ENCODE peak calls at places on chromosomes 5 and 9, in eight cellular contexts. One of them, this sample, is unnamed.

GRCh38 chr9:99216073-99216472 is 5.7 kb downstream of the ALG2 start:
- DNase-seq in type B pancreatic cell: no peak
- DNase-seq in A673: no peak
- DNase-seq in NCI-H510A treated with DMSO at 0.1 percent for 48 hours: no peak
- DNase-seq in WTC11: no peak
- DNase-seq in SIG-M5: no peak
- DNase-seq in A549: no peak
- DNase-seq in GM04504: no peak
- DNase-seq in this sample: no peak

GRCh38 chr9:88092699-88093359 is 45.4 kb downstream of the SPATA31C2 start:
- DNase-seq in GM04504: no peak
- DNase-seq in A673: no peak
- DNase-seq in type B pancreatic cell: no peak
- DNase-seq in A549: no peak
- DNase-seq in SIG-M5: no peak
- DNase-seq in WTC11: no peak
- DNase-seq in NCI-H510A treated with DMSO at 0.1 percent for 48 hours: no peak
- DNase-seq in this sample: no peak

GRCh38 chr9:128276574-128277270 is 646 bp downstream of the SWI5 start:
- DNase-seq in A549: peak; percentile 51
- DNase-seq in WTC11: peak; percentile 45
- DNase-seq in NCI-H510A treated with DMSO at 0.1 percent for 48 hours: peak; percentile 43
- DNase-seq in type B pancreatic cell: no peak
- DNase-seq in SIG-M5: no peak
- DNase-seq in A673: no peak
- DNase-seq in GM04504: no peak
- DNase-seq in this sample: peak; percentile 42

GRCh38 chr9:131008909-131009618 is at the start of gene LAMC3:
- DNase-seq in SIG-M5: no peak
- DNase-seq in A549: peak; percentile 65
- DNase-seq in A673: peak; percentile 58
- DNase-seq in GM04504: no peak
- DNase-seq in WTC11: peak; percentile 58
- DNase-seq in NCI-H510A treated with DMSO at 0.1 percent for 48 hours: peak; percentile 64
- DNase-seq in type B pancreatic cell: no peak
- DNase-seq in this sample: no peak

GRCh38 chr9:87684627-87685204 is 41.2 kb upstream of the CTSL start:
- DNase-seq in A549: peak; percentile 73
- DNase-seq in type B pancreatic cell: peak; percentile 65
- DNase-seq in NCI-H510A treated with DMSO at 0.1 percent for 48 hours: peak; percentile 2
- DNase-seq in A673: peak; percentile 38
- DNase-seq in GM04504: no peak
- DNase-seq in SIG-M5: no peak
- DNase-seq in WTC11: peak; percentile 69
- DNase-seq in this sample: no peak

GRCh38 chr9:995776-996175 is 19.3 kb downstream of the DMRT3 start:
- DNase-seq in GM04504: peak; percentile 10
- DNase-seq in A673: no peak
- DNase-seq in A549: no peak
- DNase-seq in SIG-M5: no peak
- DNase-seq in WTC11: no peak
- DNase-seq in NCI-H510A treated with DMSO at 0.1 percent for 48 hours: no peak
- DNase-seq in type B pancreatic cell: no peak
- DNase-seq in this sample: no peak

GRCh38 chr5:34564706-34565235 is 91.4 kb upstream of the RAI14 start:
- DNase-seq in GM04504: no peak
- DNase-seq in SIG-M5: no peak
- DNase-seq in WTC11: no peak
- DNase-seq in type B pancreatic cell: no peak
- DNase-seq in A549: no peak
- DNase-seq in NCI-H510A treated with DMSO at 0.1 percent for 48 hours: no peak
- DNase-seq in A673: no peak
- DNase-seq in this sample: peak; percentile 70

GRCh38 chr9:127333326-127334064 is 63.5 kb upstream of the SLC2A8 start:
- DNase-seq in GM04504: no peak
- DNase-seq in WTC11: no peak
- DNase-seq in SIG-M5: no peak
- DNase-seq in A549: no peak
- DNase-seq in type B pancreatic cell: no peak
- DNase-seq in NCI-H510A treated with DMSO at 0.1 percent for 48 hours: no peak
- DNase-seq in A673: no peak
- DNase-seq in this sample: no peak

GRCh38 chr5:94545870-94546625 is 72.4 kb downstream of the KIAA0825 start:
- DNase-seq in A549: no peak
- DNase-seq in WTC11: no peak
- DNase-seq in NCI-H510A treated with DMSO at 0.1 percent for 48 hours: no peak
- DNase-seq in GM04504: no peak
- DNase-seq in A673: no peak
- DNase-seq in SIG-M5: peak; percentile 29
- DNase-seq in type B pancreatic cell: no peak
- DNase-seq in this sample: no peak

GRCh38 chr5:93164690-93165089 is 416.3 kb downstream of the NR2F1-AS1 start:
- DNase-seq in WTC11: no peak
- DNase-seq in A673: peak; percentile 7
- DNase-seq in GM04504: peak; percentile 78
- DNase-seq in A549: peak; percentile 15
- DNase-seq in SIG-M5: no peak
- DNase-seq in NCI-H510A treated with DMSO at 0.1 percent for 48 hours: no peak
- DNase-seq in type B pancreatic cell: no peak
- DNase-seq in this sample: peak; percentile 30

GRCh38 chr5:160312139-160312959 is at the start of gene CCNJL:
- DNase-seq in NCI-H510A treated with DMSO at 0.1 percent for 48 hours: peak; percentile 63
- DNase-seq in SIG-M5: no peak
- DNase-seq in WTC11: peak; percentile 88
- DNase-seq in type B pancreatic cell: peak; percentile 84
- DNase-seq in A673: peak; percentile 78
- DNase-seq in A549: peak; percentile 86
- DNase-seq in GM04504: no peak
- DNase-seq in this sample: peak; percentile 34

GRCh38 chr9:109600142-109600541 is 102.0 kb upstream of the PTPN3 start:
- DNase-seq in WTC11: no peak
- DNase-seq in NCI-H510A treated with DMSO at 0.1 percent for 48 hours: no peak
- DNase-seq in A549: no peak
- DNase-seq in GM04504: peak; percentile 17
- DNase-seq in A673: peak; percentile 19
- DNase-seq in type B pancreatic cell: no peak
- DNase-seq in SIG-M5: no peak
- DNase-seq in this sample: peak; percentile 60

GRCh38 chr5:13695076-13695712 is 249.3 kb downstream of the DNAH5 start:
- DNase-seq in type B pancreatic cell: no peak
- DNase-seq in SIG-M5: no peak
- DNase-seq in A673: no peak
- DNase-seq in WTC11: no peak
- DNase-seq in A549: peak; percentile 23
- DNase-seq in NCI-H510A treated with DMSO at 0.1 percent for 48 hours: no peak
- DNase-seq in GM04504: no peak
- DNase-seq in this sample: peak; percentile 66

GRCh38 chr5:146890073-146890472 is 11.5 kb upstream of the PPP2R2B start:
- DNase-seq in type B pancreatic cell: no peak
- DNase-seq in SIG-M5: no peak
- DNase-seq in GM04504: no peak
- DNase-seq in A673: no peak
- DNase-seq in A549: no peak
- DNase-seq in WTC11: no peak
- DNase-seq in NCI-H510A treated with DMSO at 0.1 percent for 48 hours: no peak
- DNase-seq in this sample: no peak

GRCh38 chr9:96758845-96759673 is 18.8 kb downstream of the ZNF510 start:
- DNase-seq in A673: no peak
- DNase-seq in GM04504: no peak
- DNase-seq in SIG-M5: no peak
- DNase-seq in WTC11: no peak
- DNase-seq in A549: no peak
- DNase-seq in type B pancreatic cell: no peak
- DNase-seq in NCI-H510A treated with DMSO at 0.1 percent for 48 hours: no peak
- DNase-seq in this sample: no peak

GRCh38 chr9:125405938-125406811 is 144.5 kb downstream of the GAPVD1 start:
- DNase-seq in NCI-H510A treated with DMSO at 0.1 percent for 48 hours: no peak
- DNase-seq in A549: no peak
- DNase-seq in GM04504: no peak
- DNase-seq in WTC11: no peak
- DNase-seq in SIG-M5: no peak
- DNase-seq in A673: no peak
- DNase-seq in type B pancreatic cell: no peak
- DNase-seq in this sample: peak; percentile 96

GRCh38 chr5:35674049-35674448 is 56.4 kb downstream of the SPEF2 start:
- DNase-seq in SIG-M5: no peak
- DNase-seq in GM04504: no peak
- DNase-seq in type B pancreatic cell: no peak
- DNase-seq in A673: no peak
- DNase-seq in A549: no peak
- DNase-seq in NCI-H510A treated with DMSO at 0.1 percent for 48 hours: no peak
- DNase-seq in WTC11: no peak
- DNase-seq in this sample: no peak

GRCh38 chr5:169089343-169089742 is 211.6 kb downstream of the SLIT3 start:
- DNase-seq in A673: no peak
- DNase-seq in GM04504: no peak
- DNase-seq in SIG-M5: no peak
- DNase-seq in NCI-H510A treated with DMSO at 0.1 percent for 48 hours: no peak
- DNase-seq in A549: no peak
- DNase-seq in type B pancreatic cell: no peak
- DNase-seq in WTC11: no peak
- DNase-seq in this sample: no peak

GRCh38 chr5:757931-758697 is 26.4 kb downstream of the ZDHHC11B start:
- DNase-seq in type B pancreatic cell: peak; percentile 76
- DNase-seq in WTC11: peak; percentile 50
- DNase-seq in NCI-H510A treated with DMSO at 0.1 percent for 48 hours: peak; percentile 74
- DNase-seq in A673: no peak
- DNase-seq in GM04504: no peak
- DNase-seq in SIG-M5: no peak
- DNase-seq in A549: no peak
- DNase-seq in this sample: no peak

GRCh38 chr9:92292338-92293074 is 991 bp downstream of the IARS1 start:
- DNase-seq in NCI-H510A treated with DMSO at 0.1 percent for 48 hours: no peak
- DNase-seq in A673: peak; percentile 9
- DNase-seq in type B pancreatic cell: no peak
- DNase-seq in WTC11: no peak
- DNase-seq in GM04504: no peak
- DNase-seq in SIG-M5: no peak
- DNase-seq in A549: peak; percentile 7
- DNase-seq in this sample: peak; percentile 37

GRCh38 chr9:130181645-130182044 is 9.4 kb downstream of the NCS1 start:
- DNase-seq in A549: no peak
- DNase-seq in type B pancreatic cell: no peak
- DNase-seq in WTC11: no peak
- DNase-seq in GM04504: no peak
- DNase-seq in A673: no peak
- DNase-seq in SIG-M5: no peak
- DNase-seq in NCI-H510A treated with DMSO at 0.1 percent for 48 hours: no peak
- DNase-seq in this sample: no peak

GRCh38 chr5:142151436-142152382 is 43.1 kb downstream of the NDFIP1 start:
- DNase-seq in SIG-M5: no peak
- DNase-seq in WTC11: peak; percentile 41
- DNase-seq in type B pancreatic cell: no peak
- DNase-seq in NCI-H510A treated with DMSO at 0.1 percent for 48 hours: peak; percentile 71
- DNase-seq in A673: peak; percentile 88
- DNase-seq in A549: peak; percentile 37
- DNase-seq in GM04504: peak; percentile 38
- DNase-seq in this sample: peak; percentile 26

GRCh38 chr5:1888541-1889251 is 6.0 kb upstream of the IRX4 start:
- DNase-seq in WTC11: no peak
- DNase-seq in GM04504: no peak
- DNase-seq in A673: no peak
- DNase-seq in SIG-M5: no peak
- DNase-seq in NCI-H510A treated with DMSO at 0.1 percent for 48 hours: no peak
- DNase-seq in A549: no peak
- DNase-seq in type B pancreatic cell: no peak
- DNase-seq in this sample: no peak

This sample was measured in RCC 7860.